ENCODE peak calls at places on chromosomes 12 and 14, in five cellular contexts. N is SK-N-SH, Z is GM23338, D is sigmoid colon, S is Panc1. B is an unnamed sample.

GRCh38 chr12:120649442-120650248 is 9.2 kb downstream of the CABP1 start:
- DNase-seq in N (peak; percentile 78), Z (peak; percentile 40), D (no peak), S (no peak), B (no peak)

GRCh38 chr12:118359541-118359915 is 13.2 kb downstream of the TAOK3 start:
- DNase-seq in N (no peak), Z (no peak), D (no peak), S (no peak), B (no peak)

GRCh38 chr12:26056335-26056734 is 68.5 kb downstream of the BHLHE41 start:
- DNase-seq in N (no peak), Z (no peak), D (no peak), S (no peak), B (peak; percentile 61)

GRCh38 chr12:121323908-121324307 is 27.4 kb upstream of the CAMKK2 start:
- DNase-seq in N (no peak), Z (no peak), D (no peak), S (no peak), B (no peak)

GRCh38 chr12:111011999-111012600 is 91.7 kb upstream of the MYL2 start:
- DNase-seq in N (no peak), Z (no peak), D (no peak), S (no peak), B (no peak)

GRCh38 chr12:119423285-119423684 is 88.8 kb downstream of the CCDC60 start:
- DNase-seq in N (peak; percentile 30), Z (peak; percentile 89), D (no peak), S (no peak), B (no peak)

GRCh38 chr12:42565001-42565400 is 24.5 kb downstream of the PRICKLE1 start:
- DNase-seq in N (no peak), Z (peak; percentile 17), D (no peak), S (no peak), B (no peak)

GRCh38 chr14:102817942-102818940 is 41.0 kb downstream of the TRAF3 start:
- DNase-seq in N (no peak), Z (no peak), D (no peak), S (no peak), B (no peak)

GRCh38 chr12:88113871-88114270 is 28.0 kb downstream of the CEP290 start:
- DNase-seq in N (no peak), Z (no peak), D (no peak), S (no peak), B (no peak)

GRCh38 chr12:44654641-44655625 is 221.2 kb downstream of the NELL2 start:
- DNase-seq in N (peak; percentile 11), Z (peak; percentile 45), D (no peak), S (no peak), B (no peak)

GRCh38 chr14:24194186-24194872 is 912 bp downstream of the TM9SF1 start:
- DNase-seq in N (no peak), Z (no peak), D (no peak), S (no peak), B (no peak)

GRCh38 chr14:67187826-67188225 is 1.4 kb upstream of the GARIN2 start:
- DNase-seq in N (no peak), Z (no peak), D (no peak), S (peak; percentile 54), B (peak; percentile 69)

GRCh38 chr12:78406776-78407335 is 457.7 kb upstream of the SYT1 start:
- DNase-seq in N (no peak), Z (no peak), D (no peak), S (no peak), B (no peak)

GRCh38 chr12:3556716-3557115 is 65.7 kb downstream of the PRMT8 start:
- DNase-seq in N (no peak), Z (no peak), D (no peak), S (no peak), B (no peak)

GRCh38 chr12:64451687-64452558 is at the start of gene TBK1:
- DNase-seq in N (peak; percentile 96), Z (peak; percentile 89), D (peak; percentile 95), S (no peak), B (peak; percentile 93)

GRCh38 chr12:51262758-51263177 is 7.4 kb downstream of the SMAGP start:
- DNase-seq in N (no peak), Z (peak; percentile 84), D (no peak), S (no peak), B (peak; percentile 78)

GRCh38 chr12:6758511-6758910 is 5.6 kb upstream of the MLF2 start:
- DNase-seq in N (no peak), Z (peak; percentile 41), D (no peak), S (no peak), B (no peak)

GRCh38 chr12:131251336-131252101 is 297.8 kb downstream of the ADGRD1 start:
- DNase-seq in N (no peak), Z (no peak), D (no peak), S (no peak), B (no peak)

GRCh38 chr14:99803803-99804202 is 10.6 kb downstream of the EML1 start:
- DNase-seq in N (no peak), Z (no peak), D (no peak), S (no peak), B (no peak)

GRCh38 chr12:53005215-53005985 is 856 bp upstream of the EIF4B start:
- DNase-seq in N (peak; percentile 30), Z (peak; percentile 34), D (peak; percentile 68), S (no peak), B (no peak)

GRCh38 chr12:99611590-99611989 is 36.0 kb upstream of the GARIN6 start:
- DNase-seq in N (no peak), Z (no peak), D (no peak), S (no peak), B (no peak)

GRCh38 chr14:93778856-93779629 is 9.2 kb downstream of the PRIMA1 start:
- DNase-seq in N (no peak), Z (no peak), D (no peak), S (no peak), B (peak; percentile 72)
- H3K27me3 ChIP-seq in N (no peaks in the 10 kb centered on the region), Z (no peaks in the 10 kb centered on the region), D (peaks cover 3% of the 10 kb centered on the region), S (no peaks in the 10 kb centered on the region), B (no peaks in the 10 kb centered on the region)

GRCh38 chr14:65251213-65251612 is 148.9 kb upstream of the MAX start:
- DNase-seq in N (no peak), Z (no peak), D (no peak), S (no peak), B (no peak)

GRCh38 chr14:65255029-65255545 is 152.8 kb upstream of the MAX start:
- DNase-seq in N (peak; percentile 33), Z (no peak), D (no peak), S (peak; percentile 48), B (no peak)

GRCh38 chr14:65252471-65253255 is 150.3 kb upstream of the MAX start:
- DNase-seq in N (no peak), Z (no peak), D (no peak), S (no peak), B (no peak)

GRCh38 chr14:65249471-65250161 is 147.3 kb upstream of the MAX start:
- DNase-seq in N (no peak), Z (no peak), D (no peak), S (no peak), B (no peak)

GRCh38 chr14:65250162-65250495 is 147.8 kb upstream of the MAX start:
- DNase-seq in N (no peak), Z (no peak), D (no peak), S (no peak), B (peak; percentile 74)
- TF ChIP-seq POLR2AphosphoS5 in N (no peak), Z (no peak), D (no peak), S (no peak), B (peak; percentile 67)

GRCh38 chr12:57224278-57224972 is 5.1 kb upstream of the SHMT2 start:
- DNase-seq in N (no peak), Z (peak; percentile 86), D (no peak), S (no peak), B (no peak)
- H3K27me3 ChIP-seq in N (peaks cover 27% of the 10 kb centered on the region), Z (peaks cover 97% of the 10 kb centered on the region), D (peaks cover 66% of the 10 kb centered on the region), S (no peaks in the 10 kb centered on the region), B (peaks cover 39% of the 10 kb centered on the region)

DNA sequence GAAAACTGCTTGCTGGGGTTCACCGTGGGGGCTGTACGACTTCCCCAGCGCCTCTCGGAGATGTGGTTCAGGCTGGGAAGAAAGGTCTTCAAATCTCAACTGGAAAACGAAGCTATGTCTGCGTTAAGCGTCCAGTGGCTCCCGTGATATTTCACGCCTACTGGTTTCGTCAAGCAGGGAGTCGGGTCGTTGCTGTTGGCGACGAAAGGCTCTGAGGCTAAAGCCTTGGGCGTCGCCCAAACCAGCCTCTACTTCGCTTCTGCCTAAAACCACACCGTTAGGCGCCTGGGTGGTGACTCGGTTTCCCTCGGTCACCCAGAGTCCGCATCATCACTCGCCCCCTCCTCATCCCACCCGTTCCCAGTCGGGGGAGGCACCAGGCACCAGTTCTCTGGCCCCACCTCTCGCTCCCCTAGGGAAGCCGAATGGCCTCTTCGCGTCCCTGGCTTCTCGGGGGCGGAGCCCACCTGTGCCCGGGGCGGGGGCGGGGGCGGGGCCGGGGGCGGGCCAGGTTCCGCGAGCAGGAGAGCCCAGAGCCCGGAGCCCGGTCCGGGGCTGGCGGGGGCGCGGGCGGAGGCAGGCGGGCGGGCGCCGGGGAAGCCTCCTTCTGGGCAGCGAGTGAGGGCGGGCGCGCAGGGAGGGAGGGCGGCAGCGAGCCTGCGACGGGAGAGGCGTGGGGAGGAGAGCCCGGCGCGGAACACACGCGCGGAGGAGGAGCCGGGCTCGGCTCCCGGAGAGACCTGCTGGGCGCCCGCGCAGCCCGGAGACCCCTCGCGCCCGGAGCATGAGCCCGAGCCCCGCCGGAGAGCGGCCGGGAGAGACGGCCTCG is at the start of gene B4GALNT3:
- DNase-seq in N (peak; percentile 88), Z (peak; percentile 81), D (no peak), S (no peak), B (peak; percentile 83)
- TF ChIP-seq POLR2AphosphoS5 in N (no peak), Z (peak; percentile 44), D (no peak), S (no peak), B (peak; percentile 55)

GRCh38 chr12:48981757-48982157 is 3.6 kb downstream of the WNT1 start:
- DNase-seq in N (no peak), Z (no peak), D (no peak), S (no peak), B (no peak)
- H3K27me3 ChIP-seq in N (peaks cover 80% of the 10 kb centered on the region), Z (peaks cover 100% of the 10 kb centered on the region), D (peaks cover 56% of the 10 kb centered on the region), S (peaks cover 18% of the 10 kb centered on the region), B (peaks cover 100% of the 10 kb centered on the region)

B was measured in stomach.